ENCODE peak calls at places on chromosomes 12 and 14, in four cellular contexts. K is A549, C is GM12878, B is SK-N-SH. I is an unnamed sample.

GRCh38 chr12:49340971-49341776 is 4.2 kb upstream of the C1QL4 start:
- DNase-seq in K (no peak), C (no peak), B (no peak), I (no peak)

GRCh38 chr12:118446247-118446646 is 69.9 kb downstream of the SUDS3 start:
- DNase-seq in K (no peak), C (no peak), B (no peak), I (no peak)

GRCh38 chr12:94047781-94048567 is 100.4 kb upstream of the PLXNC1 start:
- DNase-seq in K (no peak), C (peak; percentile 21), B (no peak), I (no peak)

GRCh38 chr14:104928391-104929133 is 3.9 kb downstream of the PLD4 start:
- DNase-seq in K (no peak), C (no peak), B (no peak), I (no peak)

GRCh38 chr12:3901116-3901515 is 27.9 kb upstream of the PARP11 start:
- DNase-seq in K (no peak), C (no peak), B (no peak), I (no peak)

GRCh38 chr12:32577328-32577727 is 101.8 kb upstream of the DNM1L start:
- DNase-seq in K (no peak), C (no peak), B (no peak), I (no peak)

GRCh38 chr12:116598341-116599284 is 39.4 kb downstream of the MAP1LC3B2 start:
- DNase-seq in K (no peak), C (no peak), B (no peak), I (no peak)

GRCh38 chr12:122226366-122227222 is 742 bp upstream of the DIABLO start:
- DNase-seq in K (no peak), C (no peak), B (no peak), I (no peak)

GRCh38 chr12:16726879-16727278 is 120.9 kb upstream of the LMO3 start:
- DNase-seq in K (no peak), C (no peak), B (no peak), I (no peak)

GRCh38 chr12:21849878-21850277 is 75.4 kb upstream of the KCNJ8 start:
- DNase-seq in K (no peak), C (no peak), B (no peak), I (no peak)

GRCh38 chr12:21848192-21848591 is 73.7 kb upstream of the KCNJ8 start:
- DNase-seq in K (no peak), C (no peak), B (no peak), I (no peak)

GRCh38 chr12:21851151-21851550 is 76.6 kb upstream of the KCNJ8 start:
- DNase-seq in K (no peak), C (no peak), B (no peak), I (no peak)

GRCh38 chr12:21850419-21850818 is 75.9 kb upstream of the KCNJ8 start:
- DNase-seq in K (no peak), C (no peak), B (no peak), I (no peak)

GRCh38 chr12:21852251-21852650 is 77.7 kb upstream of the KCNJ8 start:
- DNase-seq in K (no peak), C (no peak), B (no peak), I (no peak)
- TF ChIP-seq PBX3 in K (no peak), C (no peak), B (no peak), I (no peak)

GRCh38 chr14:99832326-99832725 is 39.1 kb downstream of the EML1 start:
- DNase-seq in K (no peak), C (no peak), B (no peak), I (no peak)

GRCh38 chr14:99829450-99829849 is 36.2 kb downstream of the EML1 start:
- DNase-seq in K (no peak), C (no peak), B (no peak), I (no peak)

GRCh38 chr14:99837822-99838221 is 44.6 kb downstream of the EML1 start:
- DNase-seq in K (no peak), C (no peak), B (no peak), I (no peak)

GRCh38 chr14:99831915-99832314 is 38.7 kb downstream of the EML1 start:
- DNase-seq in K (no peak), C (no peak), B (no peak), I (no peak)
- TF ChIP-seq PBX3 in K (no peak), C (no peak), B (no peak), I (no peak)

DNA sequence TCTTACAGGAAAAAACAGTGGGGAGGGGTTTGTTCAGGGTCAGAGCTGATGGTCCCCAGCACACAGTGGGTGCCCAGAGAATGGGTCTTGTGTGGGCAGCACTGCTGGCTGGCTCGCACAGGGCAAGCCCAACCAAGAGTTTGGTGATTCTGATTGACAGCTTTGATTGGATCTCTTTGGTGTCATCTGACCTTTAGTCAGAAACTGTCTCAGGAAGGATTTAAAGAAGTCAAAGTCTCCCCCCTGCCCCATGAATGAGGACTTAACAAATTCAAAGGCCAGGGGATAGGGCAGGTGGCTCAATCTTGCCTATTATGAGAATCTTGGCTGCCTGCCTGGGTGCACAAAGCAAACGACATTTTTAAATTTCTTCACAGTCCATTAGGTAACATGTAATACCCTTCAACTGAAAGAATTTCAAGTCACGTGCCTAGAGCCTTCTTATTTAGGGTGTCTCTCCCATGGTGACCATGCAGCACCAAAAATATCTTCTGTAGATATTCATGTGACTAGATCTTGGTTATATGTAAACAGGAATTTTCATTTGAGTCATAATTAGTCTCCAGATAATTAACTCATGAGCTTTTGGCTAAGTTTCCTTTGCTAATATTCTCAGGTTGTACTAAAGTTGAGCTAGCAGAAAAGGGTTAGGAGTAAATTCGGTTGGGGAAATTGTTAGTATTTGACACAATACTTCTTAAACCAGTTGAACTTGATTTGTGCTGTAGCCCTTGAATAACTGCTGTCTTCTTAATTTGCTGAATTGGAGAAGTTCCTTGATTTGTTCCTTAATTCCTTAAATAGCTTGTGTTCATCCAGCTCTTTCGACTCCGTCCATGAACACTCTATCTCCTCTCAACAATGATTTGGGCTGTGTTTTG is 54.5 kb upstream of the HECTD1 start:
- DNase-seq in K (no peak), C (peak; percentile 37), B (no peak), I (peak; percentile 100)
- TF ChIP-seq PBX3 in K (no peak), C (peak; percentile 73), B (no peak), I (no peak)

DNA sequence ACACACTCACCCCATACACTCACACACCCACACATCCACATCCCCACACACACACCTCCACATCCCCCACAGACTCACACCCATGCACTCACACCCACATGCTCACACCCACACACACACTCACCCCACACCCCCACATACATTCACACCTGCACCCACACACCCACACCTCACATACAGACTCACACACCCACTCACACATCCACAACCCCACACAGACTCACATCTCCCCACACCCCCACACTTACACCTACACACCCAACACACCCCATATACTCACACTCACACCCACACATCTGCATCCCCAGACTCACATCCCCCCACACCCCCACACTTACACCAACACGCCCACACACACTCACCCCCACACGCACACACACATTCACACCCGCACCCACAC is 171.8 kb downstream of the GLT1D1 start:
- DNase-seq in K (no peak), C (no peak), B (no peak), I (no peak)
- TF ChIP-seq PBX3 in K (no peak), C (no peak), B (no peak), I (no peak)

GRCh38 chr14:101122114-101122854 is 218.8 kb upstream of the RTL1 start:
- DNase-seq in K (no peak), C (no peak), B (peak; percentile 8), I (no peak)
- TF ChIP-seq PBX3 in K (no peak), C (no peak), B (no peak), I (no peak)

GRCh38 chr12:101181776-101182175 is 28.3 kb downstream of the SLC5A8 start:
- DNase-seq in K (no peak), C (no peak), B (no peak), I (no peak)

GRCh38 chr12:101186291-101186690 is 23.7 kb downstream of the SLC5A8 start:
- DNase-seq in K (no peak), C (no peak), B (no peak), I (no peak)
- TF ChIP-seq PBX3 in K (no peak), C (no peak), B (no peak), I (no peak)

DNA sequence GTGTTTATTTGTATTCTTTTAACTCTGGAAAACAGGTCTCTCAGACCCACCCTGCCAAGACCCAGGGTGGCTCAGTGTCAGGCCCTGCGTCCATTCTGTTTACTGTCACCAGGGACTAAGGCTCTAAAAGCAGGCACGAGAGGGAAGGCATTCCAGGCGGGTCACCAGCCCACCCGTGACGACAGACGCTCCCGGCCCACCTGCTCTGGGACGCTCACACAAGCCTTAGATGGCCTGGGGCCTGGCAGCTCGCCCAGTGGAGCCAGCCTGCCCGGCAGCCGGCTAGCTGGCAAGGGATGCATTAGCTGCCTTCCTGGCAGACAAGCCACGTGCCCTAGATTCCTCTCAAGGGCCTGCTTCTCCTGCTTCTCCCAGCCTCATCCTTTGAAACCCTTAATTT is 9.2 kb upstream of the NUAK1 start:
- DNase-seq in K (no peak), C (no peak), B (peak; percentile 83), I (no peak)
- TF ChIP-seq PBX3 in K (no peak), C (no peak), B (no peak), I (no peak)

I was measured in HepG2.